ENCODE peak calls at places on chromosomes 2 and 18, in five cellular contexts. One of them, this sample, is unnamed.

GRCh38 chr2:26581266-26581990 is 59.7 kb downstream of the CIB4 start:
- DNase-seq in heart right ventricle: no peak
- DNase-seq in adrenal gland: no peak
- DNase-seq in heart left ventricle: no peak
- DNase-seq in vagina: no peak
- DNase-seq in this sample: no peak

GRCh38 chr2:164456599-164456998 is 164.7 kb downstream of the GRB14 start:
- DNase-seq in heart right ventricle: no peak
- DNase-seq in adrenal gland: peak; percentile 22
- DNase-seq in heart left ventricle: no peak
- DNase-seq in vagina: no peak
- DNase-seq in this sample: no peak

GRCh38 chr18:57809190-57809589 is 6.1 kb upstream of the ATP8B1 start:
- DNase-seq in heart right ventricle: no peak
- DNase-seq in adrenal gland: no peak
- DNase-seq in heart left ventricle: no peak
- DNase-seq in vagina: no peak
- DNase-seq in this sample: no peak

GRCh38 chr18:76620326-76620813 is 125.3 kb upstream of the ZNF516 start:
- DNase-seq in heart right ventricle: peak; percentile 69
- DNase-seq in adrenal gland: peak; percentile 76
- DNase-seq in heart left ventricle: peak; percentile 60
- DNase-seq in vagina: no peak
- DNase-seq in this sample: no peak

GRCh38 chr2:64400103-64400728 is 53.7 kb upstream of the LGALSL start:
- DNase-seq in heart right ventricle: no peak
- DNase-seq in adrenal gland: no peak
- DNase-seq in heart left ventricle: no peak
- DNase-seq in vagina: peak; percentile 43
- DNase-seq in this sample: no peak

GRCh38 chr2:223800908-223801307 is 36.5 kb downstream of the AP1S3 start:
- DNase-seq in heart right ventricle: no peak
- DNase-seq in adrenal gland: no peak
- DNase-seq in heart left ventricle: no peak
- DNase-seq in vagina: no peak
- DNase-seq in this sample: no peak

GRCh38 chr2:98778741-98779483 is 48.0 kb upstream of the MGAT4A start:
- DNase-seq in heart right ventricle: no peak
- DNase-seq in adrenal gland: no peak
- DNase-seq in heart left ventricle: no peak
- DNase-seq in vagina: no peak
- DNase-seq in this sample: no peak

GRCh38 chr2:119810039-119810630 is 50.4 kb downstream of the PTPN4 start:
- DNase-seq in heart right ventricle: no peak
- DNase-seq in adrenal gland: no peak
- DNase-seq in heart left ventricle: no peak
- DNase-seq in vagina: no peak
- DNase-seq in this sample: no peak

GRCh38 chr18:58721586-58722160 is 50.4 kb downstream of the MALT1 start:
- DNase-seq in heart right ventricle: peak; percentile 64
- DNase-seq in adrenal gland: no peak
- DNase-seq in heart left ventricle: peak; percentile 67
- DNase-seq in vagina: no peak
- DNase-seq in this sample: no peak

GRCh38 chr18:46166261-46166970 is 62.2 kb downstream of the HAUS1 start:
- DNase-seq in heart right ventricle: no peak
- DNase-seq in adrenal gland: no peak
- DNase-seq in heart left ventricle: no peak
- DNase-seq in vagina: no peak
- DNase-seq in this sample: no peak

GRCh38 chr2:238884122-238884811 is 36.4 kb downstream of the TWIST2 start:
- DNase-seq in heart right ventricle: no peak
- DNase-seq in adrenal gland: no peak
- DNase-seq in heart left ventricle: no peak
- DNase-seq in vagina: no peak
- DNase-seq in this sample: no peak

GRCh38 chr18:45651269-45651668 is 36.0 kb downstream of the SLC14A2 start:
- DNase-seq in heart right ventricle: no peak
- DNase-seq in adrenal gland: no peak
- DNase-seq in heart left ventricle: no peak
- DNase-seq in vagina: no peak
- DNase-seq in this sample: no peak

GRCh38 chr2:48588745-48589144 is 28.9 kb upstream of the GTF2A1L start:
- DNase-seq in heart right ventricle: no peak
- DNase-seq in adrenal gland: no peak
- DNase-seq in heart left ventricle: no peak
- DNase-seq in vagina: no peak
- DNase-seq in this sample: no peak

GRCh38 chr2:160214461-160215055 is 14.5 kb upstream of the ITGB6 start:
- DNase-seq in heart right ventricle: peak; percentile 54
- DNase-seq in adrenal gland: peak; percentile 47
- DNase-seq in heart left ventricle: peak; percentile 46
- DNase-seq in vagina: no peak
- DNase-seq in this sample: no peak

GRCh38 chr2:121524650-121525425 is 5.8 kb upstream of the RNU4ATAC start:
- DNase-seq in heart right ventricle: no peak
- DNase-seq in adrenal gland: no peak
- DNase-seq in heart left ventricle: no peak
- DNase-seq in vagina: no peak
- DNase-seq in this sample: no peak

GRCh38 chr2:238970553-238971081 is 122.7 kb downstream of the TWIST2 start:
- DNase-seq in heart right ventricle: peak; percentile 37
- DNase-seq in adrenal gland: peak; percentile 69
- DNase-seq in heart left ventricle: no peak
- DNase-seq in vagina: no peak
- DNase-seq in this sample: no peak

GRCh38 chr2:218017211-218018053 is 14.6 kb upstream of the TNS1 start:
- DNase-seq in heart right ventricle: no peak
- DNase-seq in adrenal gland: no peak
- DNase-seq in heart left ventricle: no peak
- DNase-seq in vagina: no peak
- DNase-seq in this sample: no peak

GRCh38 chr2:43186679-43187374 is 39.6 kb downstream of the ZFP36L2 start:
- DNase-seq in heart right ventricle: no peak
- DNase-seq in adrenal gland: no peak
- DNase-seq in heart left ventricle: no peak
- DNase-seq in vagina: no peak
- DNase-seq in this sample: no peak

GRCh38 chr2:205024822-205025518 is 479.7 kb downstream of the PARD3B start:
- DNase-seq in heart right ventricle: peak; percentile 51
- DNase-seq in adrenal gland: peak; percentile 80
- DNase-seq in heart left ventricle: peak; percentile 19
- DNase-seq in vagina: no peak
- DNase-seq in this sample: peak; percentile 38

GRCh38 chr2:185108588-185108987 is 510.3 kb downstream of the ZNF804A start:
- DNase-seq in heart right ventricle: no peak
- DNase-seq in adrenal gland: no peak
- DNase-seq in heart left ventricle: no peak
- DNase-seq in vagina: no peak
- DNase-seq in this sample: no peak

GRCh38 chr2:160109939-160110673 is 47.7 kb upstream of the PLA2R1 start:
- DNase-seq in heart right ventricle: peak; percentile 71
- DNase-seq in adrenal gland: peak; percentile 76
- DNase-seq in heart left ventricle: peak; percentile 62
- DNase-seq in vagina: no peak
- DNase-seq in this sample: no peak

GRCh38 chr2:74836675-74837401 is 2.9 kb downstream of the HK2 start:
- DNase-seq in heart right ventricle: no peak
- DNase-seq in adrenal gland: no peak
- DNase-seq in heart left ventricle: no peak
- DNase-seq in vagina: no peak
- DNase-seq in this sample: no peak

GRCh38 chr2:15940661-15941482 is 522 bp downstream of the MYCN start:
- DNase-seq in heart right ventricle: peak; percentile 7
- DNase-seq in adrenal gland: no peak
- DNase-seq in heart left ventricle: no peak
- DNase-seq in vagina: no peak
- DNase-seq in this sample: no peak

GRCh38 chr18:73503326-73503725 is 635.5 kb upstream of the NETO1 start:
- DNase-seq in heart right ventricle: no peak
- DNase-seq in adrenal gland: no peak
- DNase-seq in heart left ventricle: no peak
- DNase-seq in vagina: no peak
- DNase-seq in this sample: no peak

GRCh38 chr2:109516445-109517117 is 97.2 kb downstream of the SEPTIN10 start:
- DNase-seq in heart right ventricle: no peak
- DNase-seq in adrenal gland: peak; percentile 32
- DNase-seq in heart left ventricle: no peak
- DNase-seq in vagina: no peak
- DNase-seq in this sample: no peak

DNA sequence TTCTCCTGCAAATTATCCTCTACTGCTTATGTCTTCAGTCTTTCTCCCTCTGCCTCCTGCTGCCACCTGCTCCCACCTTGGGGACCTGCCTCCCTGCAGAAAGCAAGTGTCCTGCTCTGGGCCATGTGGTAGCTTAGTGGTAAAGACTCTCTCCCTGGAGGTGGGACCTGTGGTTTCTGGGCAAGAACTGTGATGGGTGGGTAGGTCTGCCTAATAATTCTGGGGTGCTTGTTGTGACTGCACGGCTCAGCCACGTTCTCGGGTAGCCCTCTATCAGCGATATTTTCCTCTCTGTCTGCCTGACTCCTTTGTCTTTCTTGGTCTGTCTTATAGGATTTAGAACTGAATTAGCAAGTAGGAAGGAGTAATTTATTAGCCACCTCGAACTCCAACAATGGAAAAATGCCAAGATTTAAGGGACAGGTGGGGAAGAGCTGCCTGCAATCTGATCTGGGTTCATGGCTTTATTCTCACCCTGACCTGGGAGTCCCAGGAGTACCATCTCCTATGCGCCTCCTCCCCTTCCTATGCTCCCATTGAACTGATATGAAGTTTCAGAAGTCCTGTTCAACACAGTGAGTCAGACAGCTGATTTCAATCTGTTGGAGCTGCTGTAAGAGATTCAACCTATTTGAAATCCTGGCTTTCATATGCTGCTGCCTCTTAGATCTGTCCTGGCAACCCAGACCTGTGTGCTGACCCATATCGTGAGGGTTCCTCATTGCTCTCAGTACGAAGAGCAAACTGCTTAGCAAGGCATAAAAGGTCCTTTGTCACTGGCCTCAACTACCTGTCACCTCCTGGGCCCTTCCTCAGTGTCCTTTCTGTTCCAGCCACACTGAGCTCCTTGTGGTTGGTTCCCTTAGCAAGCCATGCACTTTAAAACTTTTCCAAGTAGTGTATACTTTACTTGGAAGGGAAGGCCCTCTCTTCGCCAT is 16.1 kb upstream of the CD28 start:
- DNase-seq in heart right ventricle: no peak
- DNase-seq in adrenal gland: no peak
- DNase-seq in heart left ventricle: no peak
- DNase-seq in vagina: no peak
- DNase-seq in this sample: no peak
- H3K4me1 ChIP-seq in heart right ventricle: peaks cover 81% of the 10 kb centered on the region
- H3K4me1 ChIP-seq in adrenal gland: peaks cover 52% of the 10 kb centered on the region
- H3K4me1 ChIP-seq in heart left ventricle: peaks cover 78% of the 10 kb centered on the region
- H3K4me1 ChIP-seq in vagina: peaks cover 6% of the 10 kb centered on the region
- H3K4me1 ChIP-seq in this sample: peaks cover 54% of the 10 kb centered on the region

DNA sequence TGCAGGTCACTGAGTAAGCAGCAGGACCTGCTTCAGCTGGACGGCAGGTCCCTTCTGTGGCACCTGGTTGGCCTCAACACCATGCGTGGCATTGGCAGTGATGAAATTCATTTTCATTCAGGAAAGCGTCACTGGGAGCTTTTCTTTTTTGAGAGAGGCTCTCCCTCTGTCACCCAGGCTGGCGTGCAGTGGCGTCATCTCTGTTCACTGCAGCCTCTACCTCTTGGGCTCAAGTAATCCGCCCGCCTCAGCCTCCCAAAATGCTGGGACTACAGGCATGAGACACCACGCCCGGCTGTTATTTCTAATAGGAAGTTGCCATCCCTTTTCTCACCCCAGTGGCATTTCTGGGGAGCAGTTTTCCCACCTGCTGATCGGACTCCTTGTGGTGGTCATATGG is 39.3 kb downstream of the NCK2 start:
- DNase-seq in heart right ventricle: no peak
- DNase-seq in adrenal gland: no peak
- DNase-seq in heart left ventricle: no peak
- DNase-seq in vagina: no peak
- DNase-seq in this sample: no peak
- H3K4me1 ChIP-seq in heart right ventricle: peaks cover 88% of the 10 kb centered on the region
- H3K4me1 ChIP-seq in adrenal gland: peaks cover 30% of the 10 kb centered on the region
- H3K4me1 ChIP-seq in heart left ventricle: peaks cover 44% of the 10 kb centered on the region
- H3K4me1 ChIP-seq in vagina: peaks cover 53% of the 10 kb centered on the region
- H3K4me1 ChIP-seq in this sample: peaks cover 36% of the 10 kb centered on the region

GRCh38 chr2:73238976-73239375 is 4.9 kb downstream of the CCT7 start:
- DNase-seq in heart right ventricle: no peak
- DNase-seq in adrenal gland: no peak
- DNase-seq in heart left ventricle: no peak
- DNase-seq in vagina: no peak
- DNase-seq in this sample: no peak

GRCh38 chr2:73238149-73238548 is 4.0 kb downstream of the CCT7 start:
- DNase-seq in heart right ventricle: no peak
- DNase-seq in adrenal gland: no peak
- DNase-seq in heart left ventricle: no peak
- DNase-seq in vagina: no peak
- DNase-seq in this sample: no peak

GRCh38 chr2:73235315-73236028 is 1.4 kb downstream of the CCT7 start:
- DNase-seq in heart right ventricle: no peak
- DNase-seq in adrenal gland: no peak
- DNase-seq in heart left ventricle: no peak
- DNase-seq in vagina: no peak
- DNase-seq in this sample: no peak

GRCh38 chr2:73239776-73240175 is 5.7 kb downstream of the CCT7 start:
- DNase-seq in heart right ventricle: no peak
- DNase-seq in adrenal gland: no peak
- DNase-seq in heart left ventricle: no peak
- DNase-seq in vagina: no peak
- DNase-seq in this sample: no peak

DNA sequence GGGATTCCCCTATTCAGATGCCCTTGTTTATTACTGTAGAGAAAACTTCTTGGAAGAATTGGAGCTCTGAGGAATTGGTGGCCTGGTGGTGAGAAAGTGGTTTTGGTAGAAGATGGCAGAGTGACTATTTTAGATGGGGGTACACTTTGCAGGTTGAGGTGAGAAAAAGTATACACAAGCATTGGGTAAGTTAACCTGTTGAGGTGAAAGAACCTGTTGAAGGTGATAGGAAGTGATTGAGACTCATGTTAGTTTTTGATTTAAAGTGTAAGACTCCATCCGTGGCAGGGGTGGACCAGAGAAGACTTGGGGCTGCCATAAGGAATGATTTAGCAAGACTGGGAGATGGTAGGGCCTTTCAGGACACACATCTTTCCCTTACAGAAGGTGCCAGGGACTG is 3.1 kb downstream of the CCT7 start:
- DNase-seq in heart right ventricle: no peak
- DNase-seq in adrenal gland: no peak
- DNase-seq in heart left ventricle: no peak
- DNase-seq in vagina: no peak
- DNase-seq in this sample: no peak
- H3K4me1 ChIP-seq in heart right ventricle: peaks cover 56% of the 10 kb centered on the region
- H3K4me1 ChIP-seq in adrenal gland: peaks cover 58% of the 10 kb centered on the region
- H3K4me1 ChIP-seq in heart left ventricle: peaks cover 36% of the 10 kb centered on the region
- H3K4me1 ChIP-seq in vagina: peaks cover 58% of the 10 kb centered on the region
- H3K4me1 ChIP-seq in this sample: peaks cover 33% of the 10 kb centered on the region

DNA sequence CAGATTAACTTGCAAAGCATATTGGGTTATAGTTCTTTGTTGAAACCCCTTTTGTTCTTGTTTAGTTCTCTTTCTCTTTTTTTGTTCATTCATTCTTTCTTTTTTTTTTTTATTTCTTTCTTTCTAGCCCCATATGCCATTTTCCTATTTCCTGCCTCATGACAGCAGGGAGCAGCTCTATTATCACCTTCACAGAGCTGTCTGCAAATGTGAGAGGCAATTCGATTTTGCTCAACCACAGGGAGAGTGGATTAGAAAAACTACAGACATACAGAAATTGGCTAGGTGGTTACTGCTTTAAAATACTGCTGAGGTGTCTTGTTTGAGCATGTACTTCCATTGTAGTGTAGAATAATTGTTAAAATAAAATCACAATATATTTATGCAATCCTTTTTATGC is 44.2 kb upstream of the TBR1 start:
- DNase-seq in heart right ventricle: no peak
- DNase-seq in adrenal gland: no peak
- DNase-seq in heart left ventricle: no peak
- DNase-seq in vagina: no peak
- DNase-seq in this sample: no peak
- H3K4me1 ChIP-seq in heart right ventricle: no peaks in the 10 kb centered on the region
- H3K4me1 ChIP-seq in adrenal gland: no peaks in the 10 kb centered on the region
- H3K4me1 ChIP-seq in heart left ventricle: no peaks in the 10 kb centered on the region
- H3K4me1 ChIP-seq in vagina: no peaks in the 10 kb centered on the region
- H3K4me1 ChIP-seq in this sample: no peaks in the 10 kb centered on the region

This sample was measured in thoracic aorta.